ENCODE peak calls at places on chromosome 17, in eight cellular contexts. U is neural progenitor cell, N is lung, S is BE2C, H is retinal pigment epithelial cell, L is uterus, B is HFF-Myc, Z is dorsolateral prefrontal cortex. V is an unnamed sample.

GRCh38 chr17:56898874-56899273 is 15.0 kb downstream of the TRIM25 start:
- DNase-seq in L (no peak), S (peak), B (no peak), Z (no peak), H (no peak), U (no peak), N (no peak), V (no peak)

GRCh38 chr17:48236681-48237134 is 129.1 kb downstream of the SNX11 start:
- DNase-seq in U (no peak), L (no peak), S (no peak), B (no peak), H (peak), Z (no peak), N (no peak), V (no peak)

GRCh38 chr17:7579001-7579838 is at the start of gene CD68:
- DNase-seq in H (peak), S (peak), N (peak), B (peak), L (peak), U (no peak), Z (no peak), V (peak)

GRCh38 chr17:15083225-15083624 is 181.9 kb downstream of the PMP22 start:
- DNase-seq in H (no peak), S (no peak), N (no peak), U (peak), Z (no peak), L (no peak), B (no peak), V (no peak)

GRCh38 chr17:511833-512251 is 159.2 kb upstream of the RPH3AL start:
- DNase-seq in S (no peak), U (no peak), B (no peak), H (no peak), N (no peak), Z (no peak), L (no peak), V (no peak)

GRCh38 chr17:27993723-27994310 is 48.7 kb upstream of the NLK start:
- DNase-seq in H (no peak), S (no peak), B (no peak), L (no peak), N (no peak), U (no peak), Z (no peak), V (no peak)

GRCh38 chr17:65423346-65424140 is 137.9 kb downstream of the AXIN2 start:
- DNase-seq in L (no peak), Z (no peak), H (no peak), B (no peak), S (no peak), U (no peak), N (no peak), V (no peak)

GRCh38 chr17:72474740-72475477 is 354.1 kb downstream of the SOX9 start:
- DNase-seq in L (no peak), U (no peak), S (peak), Z (no peak), N (no peak), B (no peak), H (no peak), V (no peak)

GRCh38 chr17:63431939-63432804 is 13.9 kb downstream of the CYB561 start:
- DNase-seq in B (no peak), N (no peak), S (peak), Z (no peak), H (no peak), L (no peak), U (no peak), V (no peak)

GRCh38 chr17:46031920-46032319 is 32.9 kb downstream of the STH start:
- DNase-seq in L (no peak), B (no peak), Z (no peak), N (no peak), U (no peak), H (no peak), S (no peak), V (no peak)

GRCh38 chr17:71922439-71922838 is 198.4 kb upstream of the SOX9 start:
- DNase-seq in H (no peak), U (no peak), B (no peak), N (no peak), S (no peak), Z (no peak), L (no peak), V (peak)

GRCh38 chr17:78924481-78925151 is 571 bp downstream of the TIMP2 start:
- DNase-seq in H (no peak), B (no peak), Z (no peak), N (no peak), S (no peak), L (no peak), U (peak), V (no peak)

GRCh38 chr17:17722081-17722905 is 41.0 kb downstream of the RAI1 start:
- DNase-seq in H (no peak), L (no peak), Z (peak), N (no peak), B (no peak), U (peak), S (peak), V (no peak)

GRCh38 chr17:21292867-21293845 is 8.6 kb downstream of the MAP2K3 start:
- DNase-seq in B (no peak), H (no peak), U (no peak), N (no peak), L (no peak), S (no peak), Z (no peak), V (no peak)

GRCh38 chr17:73030501-73030911 is 62.0 kb downstream of the SLC39A11 start:
- DNase-seq in U (no peak), S (no peak), N (no peak), H (no peak), L (no peak), B (no peak), Z (no peak), V (no peak)

GRCh38 chr17:16072031-16072430 is 72.4 kb downstream of the TTC19 start:
- DNase-seq in N (no peak), S (no peak), B (no peak), L (no peak), U (no peak), H (no peak), Z (no peak), V (no peak)

GRCh38 chr17:68200689-68201424 is 47.0 kb upstream of the AMZ2 start:
- DNase-seq in B (peak), H (no peak), N (peak), Z (peak), L (peak), S (peak), U (peak), V (no peak)

GRCh38 chr17:58112970-58113631 is 29.9 kb downstream of the DYNLL2 start:
- DNase-seq in B (peak), U (peak), Z (peak), N (peak), L (peak), S (peak), H (no peak), V (peak)

GRCh38 chr17:75693500-75694481 is 26.7 kb downstream of the SAP30BP start:
- DNase-seq in S (peak), B (peak), H (peak), N (peak), Z (peak), L (peak), U (peak), V (no peak)

GRCh38 chr17:64354824-64355535 is 35.7 kb downstream of the PECAM1 start:
- DNase-seq in S (no peak), H (no peak), B (no peak), N (no peak), U (no peak), L (no peak), Z (no peak), V (no peak)

GRCh38 chr17:50532452-50533024 is at the start of gene EPN3:
- DNase-seq in S (no peak), B (no peak), U (peak), H (no peak), N (no peak), Z (no peak), L (no peak), V (no peak)

GRCh38 chr17:74037320-74037719 is 166.2 kb upstream of the RPL38 start:
- DNase-seq in U (peak), B (no peak), N (no peak), Z (no peak), S (peak), L (no peak), H (no peak), V (no peak)

GRCh38 chr17:75571197-75571884 is 16.3 kb upstream of the MYO15B start:
- DNase-seq in B (no peak), L (no peak), U (no peak), H (no peak), N (peak), Z (no peak), S (no peak), V (no peak)

GRCh38 chr17:63827002-63827800 is at the start of the genes FTSJ3 and PSMC5:
- DNase-seq in U (peak), B (peak), S (peak), L (peak), H (peak), Z (peak), N (peak), V (peak)

GRCh38 chr17:20975566-20975965 is 67.2 kb downstream of the USP22 start:
- DNase-seq in U (no peak), H (no peak), L (no peak), S (no peak), N (no peak), Z (no peak), B (no peak), V (no peak)

GRCh38 chr17:63696381-63696961 is 3.5 kb downstream of the LIMD2 start:
- DNase-seq in H (no peak), U (peak), S (peak), B (no peak), N (no peak), L (no peak), Z (no peak), V (no peak)

GRCh38 chr17:39636587-39636926 is 387 bp upstream of the STARD3 start:
- DNase-seq in Z (no peak), U (no peak), S (no peak), H (no peak), B (no peak), L (no peak), N (no peak), V (no peak)

GRCh38 chr17:54172654-54173316 is 350.1 kb downstream of the KIF2B start:
- DNase-seq in S (peak), B (no peak), N (no peak), H (no peak), U (peak), L (no peak), Z (no peak), V (no peak)

GRCh38 chr17:40027614-40028012 is 12.4 kb downstream of the CSF3 start:
- DNase-seq in Z (no peak), B (no peak), U (no peak), S (no peak), N (no peak), L (no peak), H (no peak), V (no peak)

GRCh38 chr17:61230972-61231820 is 168.4 kb upstream of the TBX2 start:
- DNase-seq in U (no peak), H (no peak), B (no peak), N (no peak), Z (no peak), S (no peak), L (no peak), V (no peak)

GRCh38 chr17:17050346-17051345 is 8.4 kb downstream of the MPRIP start:
- DNase-seq in N (no peak), H (no peak), Z (no peak), S (no peak), U (no peak), L (no peak), B (no peak), V (no peak)

GRCh38 chr17:44608732-44609435 is 47.4 kb upstream of the MEIOC start:
- DNase-seq in N (no peak), U (no peak), B (no peak), H (no peak), L (no peak), S (no peak), Z (no peak), V (no peak)

GRCh38 chr17:3639981-3640596 is 3.5 kb downstream of the CTNS start:
- DNase-seq in Z (no peak), L (no peak), N (no peak), S (no peak), H (no peak), B (peak), U (peak), V (no peak)

GRCh38 chr17:2337811-2338657 is 733 bp downstream of the SGSM2 start:
- DNase-seq in H (peak), L (peak), N (peak), Z (peak), U (peak), S (peak), B (no peak), V (no peak)

GRCh38 chr17:31558748-31559646 is 167.5 kb downstream of the RAB11FIP4 start:
- DNase-seq in B (peak), N (peak), U (peak), S (peak), H (no peak), L (peak), Z (peak), V (no peak)

GRCh38 chr17:36068524-36068923 is 4.5 kb downstream of the CCL18 start:
- DNase-seq in N (no peak), H (no peak), L (no peak), Z (no peak), S (no peak), U (no peak), B (no peak), V (no peak)

GRCh38 chr17:36070427-36070826 is 6.4 kb downstream of the CCL18 start:
- DNase-seq in H (no peak), B (no peak), N (no peak), Z (no peak), U (no peak), S (no peak), L (no peak), V (no peak)

GRCh38 chr17:36069131-36069530 is 5.1 kb downstream of the CCL18 start:
- DNase-seq in S (no peak), Z (no peak), B (no peak), U (no peak), L (no peak), N (no peak), H (no peak), V (no peak)

GRCh38 chr17:36074365-36074764 is 10.3 kb downstream of the CCL18 start:
- DNase-seq in U (no peak), S (no peak), B (no peak), N (no peak), H (no peak), Z (no peak), L (no peak), V (no peak)

GRCh38 chr17:36072431-36073121 is 8.5 kb downstream of the CCL18 start:
- DNase-seq in N (peak), Z (no peak), H (no peak), B (peak), U (peak), S (peak), L (no peak), V (no peak)
- TF ChIP-seq CTCF in N (peak), Z (peak), H (peak), B (peak), U (peak), S (peak), L (peak), V (peak)

DNA sequence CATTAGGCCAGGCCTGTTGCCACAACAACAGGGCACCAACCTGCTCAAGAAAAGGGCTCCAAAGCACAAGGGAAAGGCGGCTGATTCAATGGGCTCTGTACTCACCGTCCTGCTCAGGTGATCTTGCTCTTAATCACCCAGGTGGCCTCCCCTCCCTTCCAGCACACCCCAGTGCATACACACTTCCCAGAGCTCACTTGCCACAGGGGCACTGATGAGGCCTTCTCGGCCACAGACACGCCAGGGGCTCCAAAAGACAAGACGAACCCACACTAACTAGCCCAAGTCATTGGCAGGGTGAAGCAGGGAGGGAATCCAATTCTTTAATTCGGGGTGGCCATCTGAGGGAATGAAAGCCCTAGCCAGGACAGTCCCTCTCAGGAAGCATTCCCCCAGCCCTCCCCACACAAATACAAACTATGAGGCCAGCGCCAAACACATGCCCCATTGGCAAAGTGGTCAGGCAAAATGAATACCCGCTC is 1.4 kb downstream of the MYO18A start:
- DNase-seq in L (no peak), U (no peak), S (no peak), B (no peak), Z (no peak), N (no peak), H (no peak), V (no peak)
- H3K4me3 ChIP-seq in L (peak), U (peak), S (no peak), B (peak), Z (peak), N (no peak), H (peak), V (peak)

DNA sequence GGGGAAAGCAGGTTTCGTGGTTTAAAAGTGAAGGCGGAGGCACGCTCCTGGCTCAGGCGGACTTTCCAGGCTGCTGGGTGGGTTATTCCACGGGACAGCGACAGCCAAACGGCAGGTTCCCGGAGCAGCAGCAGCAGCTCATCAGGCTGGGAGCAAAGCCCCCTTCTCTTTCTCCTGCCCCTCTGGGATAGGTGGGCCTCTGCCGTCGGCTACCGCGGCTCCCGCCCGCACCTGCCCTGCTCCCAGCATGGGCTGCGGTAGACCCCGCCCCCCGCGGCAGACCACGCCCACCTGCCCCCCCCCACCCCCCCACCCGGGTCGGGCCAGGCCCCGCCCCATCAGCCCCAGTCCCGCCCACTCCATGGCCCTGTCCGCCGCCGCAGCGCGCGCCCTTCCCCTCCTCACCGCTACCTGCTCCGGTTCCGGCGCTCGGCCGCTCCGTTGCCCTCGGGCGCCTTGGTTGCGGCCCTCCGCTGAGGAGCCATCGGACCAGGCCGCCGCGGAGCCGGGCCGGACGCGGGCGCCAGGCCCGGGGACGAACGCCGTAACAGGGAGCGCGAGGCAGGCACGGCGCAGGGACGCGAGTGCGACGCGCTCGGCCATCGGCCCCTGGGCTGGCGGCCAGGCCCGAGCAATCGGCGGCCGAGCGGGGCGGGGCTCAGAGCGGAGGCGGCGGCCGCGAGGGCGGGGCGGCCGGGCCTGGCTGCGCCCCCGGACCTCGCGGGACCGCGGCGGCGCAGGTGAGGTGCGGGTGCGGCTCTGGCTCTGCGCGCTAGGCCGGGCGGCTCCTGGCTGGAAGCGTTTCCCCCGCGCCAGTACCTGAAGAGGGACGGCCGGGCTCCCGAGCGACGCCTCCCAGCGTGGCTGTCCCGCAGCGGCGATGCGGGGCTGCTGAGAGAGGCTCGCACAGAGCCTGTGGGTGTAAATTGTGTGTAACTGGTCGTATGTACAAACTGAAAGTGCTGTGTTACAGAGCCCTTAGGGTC is at the start of the genes HEXD and OGFOD3:
- DNase-seq in U (peak), Z (peak), N (peak), B (no peak), L (peak), H (no peak), S (peak), V (no peak)
- TF ChIP-seq CTCF in U (no peak), Z (no peak), N (no peak), B (no peak), L (peak), H (no peak), S (no peak), V (no peak)

GRCh38 chr17:41449008-41449407 is 8.2 kb upstream of the KRT38 start:
- DNase-seq in H (no peak), U (no peak), N (no peak), L (no peak), S (no peak), B (no peak), Z (no peak), V (no peak)
- H3K4me3 ChIP-seq in H (no peak), U (no peak), N (no peak), L (no peak), S (no peak), B (no peak), Z (no peak), V (no peak)

V was measured in kidney epithelial cell.